ENCODE peak calls at places on chromosomes 5 and 9, in four cellular contexts. N, V, L and C are unnamed samples.

GRCh38 chr9:133000842-133001241 is 22.3 kb downstream of the GFI1B start:
- DNase-seq in N (no peak), L (no peak), V (no peak), C (no peak)

GRCh38 chr9:117189121-117189520 is 225.7 kb downstream of the ASTN2 start:
- DNase-seq in L (no peak), V (no peak), N (no peak), C (no peak)

GRCh38 chr5:180969406-180969805 is 19.2 kb upstream of the BTNL3 start:
- DNase-seq in L (no peak), V (no peak), N (no peak), C (no peak)

GRCh38 chr5:10505517-10506095 is 58.3 kb upstream of the ANKRD33B start:
- DNase-seq in V (no peak), N (no peak), L (no peak), C (no peak)

GRCh38 chr5:157024213-157024959 is 34.5 kb downstream of the HAVCR1 start:
- DNase-seq in L (no peak), N (no peak), V (no peak), C (no peak)

GRCh38 chr5:159518361-159518760 is 188.1 kb upstream of the IL12B start:
- DNase-seq in V (no peak), N (no peak), L (no peak), C (no peak)

GRCh38 chr5:167857321-167857720 is 434.1 kb upstream of the WWC1 start:
- DNase-seq in V (no peak), L (no peak), N (no peak), C (no peak)

GRCh38 chr5:67886761-67887160 is 328.8 kb upstream of the PIK3R1 start:
- DNase-seq in N (no peak), V (no peak), L (no peak), C (no peak)

GRCh38 chr5:96343094-96343493 is 90.0 kb downstream of the PCSK1 start:
- DNase-seq in N (no peak), V (no peak), L (no peak), C (no peak)

GRCh38 chr5:78624011-78624541 is 24.5 kb downstream of the LHFPL2 start:
- DNase-seq in V (no peak), L (no peak), N (no peak), C (no peak)

GRCh38 chr5:36241636-36242533 is at the start of gene NADK2:
- DNase-seq in N (peak; percentile 97), L (peak; percentile 95), V (peak; percentile 94), C (peak; percentile 97)

GRCh38 chr9:130382086-130382485 is 62.7 kb upstream of the ASS1 start:
- DNase-seq in V (no peak), N (no peak), L (no peak), C (no peak)

GRCh38 chr9:16328349-16328748 is 542.1 kb downstream of the BNC2 start:
- DNase-seq in N (no peak), V (no peak), L (no peak), C (no peak)

GRCh38 chr5:139893873-139894272 is 98.3 kb downstream of the PSD2 start:
- DNase-seq in V (no peak), N (no peak), L (no peak), C (no peak)

GRCh38 chr9:114929166-114929565 is 1.2 kb downstream of the TNFSF8 start:
- DNase-seq in V (no peak), L (no peak), N (no peak), C (no peak)

GRCh38 chr9:111925017-111925770 is 28.6 kb downstream of the UGCG start:
- DNase-seq in L (no peak), N (no peak), V (no peak), C (no peak)

GRCh38 chr9:76756273-76756650 is 8.0 kb upstream of the PCA3 start:
- DNase-seq in L (no peak), N (peak; percentile 7), V (peak; percentile 44), C (no peak)

GRCh38 chr9:89524888-89525385 is 27.0 kb upstream of the SEMA4D start:
- DNase-seq in V (no peak), N (no peak), L (no peak), C (no peak)

GRCh38 chr9:19642256-19642655 is 146.6 kb downstream of the SLC24A2 start:
- DNase-seq in N (no peak), V (peak; percentile 2), L (no peak), C (no peak)

GRCh38 chr5:151107738-151108520 is 27.1 kb upstream of the TNIP1 start:
- DNase-seq in V (peak; percentile 39), N (no peak), L (no peak), C (no peak)

GRCh38 chr9:1458503-1458902 is 408.3 kb downstream of the DMRT2 start:
- DNase-seq in V (peak; percentile 91), N (peak; percentile 6), L (no peak), C (no peak)

GRCh38 chr9:98890256-98890655 is 53.5 kb upstream of the COL15A1 start:
- DNase-seq in V (no peak), N (no peak), L (no peak), C (no peak)